ENCODE peak calls at places on chromosomes 1 and 21, in seven cellular contexts. R, A, X, G, Y, O and T are unnamed samples.

GRCh38 chr1:165827199-165828102 is at the start of gene UCK2:
- DNase-seq in R (peak), A (peak), X (peak), G (peak), Y (peak), O (peak), T (peak)

GRCh38 chr1:207830788-207831187 is 78.9 kb downstream of the CD46 start:
- DNase-seq in R (peak), A (no peak), X (no peak), G (no peak), Y (no peak), O (no peak), T (no peak)

GRCh38 chr1:114581335-114582287 is at the start of gene BCAS2:
- DNase-seq in R (peak), A (peak), X (peak), G (peak), Y (peak), O (peak), T (peak)

GRCh38 chr21:45859041-45859761 is 122.4 kb upstream of the COL6A1 start:
- DNase-seq in R (no peak), A (peak), X (no peak), G (no peak), Y (no peak), O (peak), T (no peak)

GRCh38 chr1:58888776-58889341 is 105.0 kb upstream of the JUN start:
- DNase-seq in R (no peak), A (no peak), X (peak), G (no peak), Y (no peak), O (no peak), T (no peak)

GRCh38 chr1:231359113-231359512 is 21.0 kb downstream of the SPRTN start:
- DNase-seq in R (no peak), A (no peak), X (no peak), G (no peak), Y (peak), O (no peak), T (no peak)

GRCh38 chr1:11898831-11899467 is 27.3 kb downstream of the KIAA2013 start:
- DNase-seq in R (no peak), A (no peak), X (no peak), G (no peak), Y (no peak), O (no peak), T (no peak)

GRCh38 chr1:111191496-111191895 is 8.9 kb downstream of the DENND2D start:
- DNase-seq in R (no peak), A (no peak), X (no peak), G (no peak), Y (peak), O (no peak), T (no peak)

GRCh38 chr1:95029532-95029931 is 43.2 kb downstream of the ALG14 start:
- DNase-seq in R (no peak), A (no peak), X (no peak), G (no peak), Y (no peak), O (no peak), T (no peak)

GRCh38 chr1:114153051-114153620 is 533 bp downstream of the SYT6 start:
- DNase-seq in R (peak), A (no peak), X (no peak), G (no peak), Y (no peak), O (peak), T (peak)

GRCh38 chr1:173267453-173267945 is 60.4 kb upstream of the TNFSF4 start:
- DNase-seq in R (no peak), A (no peak), X (no peak), G (peak), Y (peak), O (no peak), T (no peak)

GRCh38 chr1:56052090-56052489 is 527.3 kb downstream of the PLPP3 start:
- DNase-seq in R (no peak), A (no peak), X (no peak), G (no peak), Y (no peak), O (no peak), T (no peak)

GRCh38 chr1:56050911-56051310 is 528.5 kb downstream of the PLPP3 start:
- DNase-seq in R (no peak), A (no peak), X (no peak), G (no peak), Y (peak), O (no peak), T (no peak)

GRCh38 chr1:56056438-56057312 is 522.7 kb downstream of the PLPP3 start:
- DNase-seq in R (no peak), A (no peak), X (no peak), G (no peak), Y (peak), O (no peak), T (no peak)

GRCh38 chr1:56060901-56061300 is 518.5 kb downstream of the PLPP3 start:
- DNase-seq in R (no peak), A (peak), X (peak), G (no peak), Y (no peak), O (no peak), T (no peak)

DNA sequence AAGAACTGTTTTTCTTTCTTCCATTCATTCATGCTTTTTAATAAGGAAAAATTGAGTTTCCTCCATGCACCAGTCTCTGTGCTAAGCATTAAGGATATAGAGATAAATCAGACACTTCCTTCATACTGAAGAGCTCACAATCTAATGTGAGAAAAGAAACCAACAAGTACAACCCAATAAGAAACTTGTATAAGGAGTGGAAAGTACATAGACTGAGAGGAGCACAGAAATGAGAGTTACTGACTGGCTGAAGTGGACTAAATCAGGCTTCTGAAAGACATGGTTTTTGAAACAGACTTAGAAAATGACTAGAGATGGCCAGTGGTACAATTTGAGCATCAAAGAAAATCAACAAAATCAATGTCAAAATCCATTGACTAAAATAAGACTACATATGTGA is 524.4 kb downstream of the PLPP3 start:
- DNase-seq in R (no peak), A (no peak), X (no peak), G (no peak), Y (no peak), O (no peak), T (no peak)
- H3K4me3 ChIP-seq in R (no peak), A (no peak), X (no peak), G (no peak), Y (no peak), O (no peak), T (no peak)

GRCh38 chr1:85307987-85308836 is 31.8 kb upstream of the BCL10 start:
- DNase-seq in R (peak), A (peak), X (peak), G (no peak), Y (peak), O (peak), T (peak)
- H3K4me3 ChIP-seq in R (no peak), A (no peak), X (no peak), G (no peak), Y (no peak), O (no peak), T (no peak)

GRCh38 chr1:185156321-185156853 is 366 bp downstream of the TRMT1L start:
- DNase-seq in R (no peak), A (no peak), X (no peak), G (no peak), Y (no peak), O (peak), T (no peak)

GRCh38 chr1:185156854-185157598 is at the start of the genes SWT1 and TRMT1L:
- DNase-seq in R (peak), A (peak), X (peak), G (peak), Y (peak), O (peak), T (peak)

GRCh38 chr1:185155600-185156320 is 993 bp downstream of the TRMT1L start:
- DNase-seq in R (no peak), A (no peak), X (peak), G (no peak), Y (peak), O (no peak), T (no peak)

GRCh38 chr1:185152187-185152767 is 4.5 kb downstream of the TRMT1L start:
- DNase-seq in R (no peak), A (no peak), X (no peak), G (no peak), Y (no peak), O (no peak), T (no peak)

GRCh38 chr1:185154912-185155513 is 1.7 kb downstream of the TRMT1L start:
- DNase-seq in R (no peak), A (no peak), X (no peak), G (no peak), Y (peak), O (no peak), T (no peak)
- H3K4me3 ChIP-seq in R (no peak), A (no peak), X (no peak), G (peak), Y (peak), O (no peak), T (no peak)

GRCh38 chr1:156492591-156493080 is 7.9 kb downstream of the MEF2D start:
- DNase-seq in R (peak), A (no peak), X (peak), G (no peak), Y (no peak), O (no peak), T (no peak)
- H3K4me3 ChIP-seq in R (no peak), A (no peak), X (no peak), G (no peak), Y (no peak), O (no peak), T (no peak)

GRCh38 chr1:228750915-228751314 is 15.6 kb downstream of the RHOU start:
- DNase-seq in R (no peak), A (no peak), X (no peak), G (no peak), Y (no peak), O (no peak), T (no peak)
- H3K4me3 ChIP-seq in R (no peak), A (no peak), X (no peak), G (no peak), Y (no peak), O (no peak), T (no peak)

GRCh38 chr1:109254621-109255096 is 5.3 kb downstream of the CELSR2 start:
- DNase-seq in R (no peak), A (no peak), X (no peak), G (no peak), Y (no peak), O (no peak), T (no peak)

GRCh38 chr1:109251277-109252166 is 2.2 kb downstream of the CELSR2 start:
- DNase-seq in R (no peak), A (peak), X (no peak), G (no peak), Y (no peak), O (no peak), T (no peak)

GRCh38 chr1:109252167-109252892 is 3.0 kb downstream of the CELSR2 start:
- DNase-seq in R (no peak), A (no peak), X (no peak), G (no peak), Y (no peak), O (no peak), T (no peak)

GRCh38 chr1:109253803-109254620 is 4.7 kb downstream of the CELSR2 start:
- DNase-seq in R (no peak), A (no peak), X (no peak), G (peak), Y (no peak), O (no peak), T (no peak)

GRCh38 chr1:109252893-109253802 is 3.8 kb downstream of the CELSR2 start:
- DNase-seq in R (peak), A (no peak), X (no peak), G (peak), Y (no peak), O (no peak), T (no peak)
- H3K4me3 ChIP-seq in R (no peak), A (no peak), X (no peak), G (peak), Y (no peak), O (no peak), T (no peak)